ENCODE peak calls at places on chromosomes 12 and 14, in eight cellular contexts. I is T47D, O is ACHN, A is HEK293T, S is occipital lobe, U is fibroblast of mammary gland, N is fibroblast of lung, F is OCI-LY7. C is an unnamed sample.

GRCh38 chr12:119444462-119445044 is 110.0 kb downstream of the CCDC60 start:
- DNase-seq in I (peak; percentile 80), O (peak; percentile 84), A (peak; percentile 77), S (no peak), U (peak; percentile 43), N (peak; percentile 27), F (peak; percentile 57), C (peak; percentile 40)

GRCh38 chr12:115205755-115206308 is 521.9 kb upstream of the TBX3 start:
- DNase-seq in I (no peak), O (no peak), A (no peak), S (no peak), U (no peak), N (no peak), F (no peak), C (no peak)

GRCh38 chr12:94267907-94268575 is 119.7 kb downstream of the PLXNC1 start:
- DNase-seq in I (no peak), O (no peak), A (no peak), S (no peak), U (peak; percentile 23), N (no peak), F (no peak), C (no peak)

GRCh38 chr12:27293463-27293862 is 39.2 kb upstream of the BMAL2 start:
- DNase-seq in I (no peak), O (no peak), A (no peak), S (no peak), U (peak; percentile 20), N (peak; percentile 68), F (no peak), C (no peak)

GRCh38 chr12:81859521-81859920 is 100.4 kb upstream of the PPFIA2 start:
- DNase-seq in I (peak; percentile 15), O (no peak), A (no peak), S (no peak), U (no peak), N (peak; percentile 13), F (no peak), C (no peak)

GRCh38 chr14:68144051-68144681 is 324.6 kb downstream of the RAD51B start:
- DNase-seq in I (peak; percentile 85), O (no peak), A (no peak), S (no peak), U (peak; percentile 93), N (peak; percentile 66), F (no peak), C (no peak)

GRCh38 chr12:79274571-79275064 is 410.0 kb downstream of the SYT1 start:
- DNase-seq in I (no peak), O (no peak), A (no peak), S (no peak), U (peak; percentile 28), N (peak; percentile 9), F (no peak), C (no peak)

GRCh38 chr14:72906316-72906715 is 12.4 kb upstream of the DPF3 start:
- DNase-seq in I (no peak), O (peak; percentile 95), A (no peak), S (no peak), U (peak; percentile 69), N (peak; percentile 95), F (no peak), C (no peak)

GRCh38 chr12:31406345-31406744 is 80.4 kb upstream of the SINHCAF start:
- DNase-seq in I (no peak), O (no peak), A (no peak), S (no peak), U (no peak), N (no peak), F (peak; percentile 88), C (no peak)

GRCh38 chr14:70709726-70710382 is 68.1 kb downstream of the TTC9 start:
- DNase-seq in I (no peak), O (no peak), A (no peak), S (no peak), U (no peak), N (no peak), F (no peak), C (no peak)

GRCh38 chr14:23481362-23481970 is 12.0 kb downstream of the NGDN start:
- DNase-seq in I (peak; percentile 38), O (peak; percentile 36), A (no peak), S (no peak), U (peak; percentile 27), N (peak; percentile 17), F (no peak), C (no peak)

GRCh38 chr14:77116194-77116817 is 18.2 kb downstream of the CIPC start:
- DNase-seq in I (no peak), O (no peak), A (no peak), S (no peak), U (no peak), N (no peak), F (no peak), C (no peak)

GRCh38 chr14:21868442-21869046 is 194.9 kb upstream of the OR4E1 start:
- DNase-seq in I (peak; percentile 65), O (peak; percentile 62), A (peak; percentile 68), S (peak; percentile 23), U (peak; percentile 42), N (no peak), F (peak; percentile 69), C (peak; percentile 80)

GRCh38 chr12:111775205-111776193 is 8.8 kb downstream of the ALDH2 start:
- DNase-seq in I (peak; percentile 68), O (no peak), A (no peak), S (no peak), U (peak; percentile 84), N (peak; percentile 76), F (peak; percentile 80), C (peak; percentile 25)

GRCh38 chr14:105399441-105399775 is 1.1 kb downstream of the TEX22 start:
- DNase-seq in I (no peak), O (no peak), A (no peak), S (no peak), U (no peak), N (no peak), F (no peak), C (no peak)

GRCh38 chr12:1662761-1663439 is 28.0 kb upstream of the ADIPOR2 start:
- DNase-seq in I (no peak), O (no peak), A (peak; percentile 37), S (no peak), U (peak; percentile 28), N (peak; percentile 22), F (no peak), C (no peak)

GRCh38 chr12:52946797-52947547 is 1.9 kb upstream of the KRT18 start:
- DNase-seq in I (peak; percentile 94), O (no peak), A (no peak), S (no peak), U (no peak), N (peak; percentile 61), F (no peak), C (no peak)

GRCh38 chr14:28966416-28967233 is 200.0 kb downstream of the FOXG1 start:
- DNase-seq in I (no peak), O (no peak), A (no peak), S (no peak), U (no peak), N (no peak), F (no peak), C (no peak)

GRCh38 chr12:114888458-114888857 is 204.5 kb upstream of the TBX3 start:
- DNase-seq in I (no peak), O (no peak), A (no peak), S (no peak), U (peak; percentile 73), N (peak; percentile 41), F (no peak), C (no peak)

GRCh38 chr12:101172316-101172715 is 37.7 kb downstream of the SLC5A8 start:
- DNase-seq in I (no peak), O (peak; percentile 48), A (peak; percentile 36), S (no peak), U (peak; percentile 43), N (peak; percentile 3), F (peak; percentile 3), C (no peak)

GRCh38 chr14:59507063-59507751 is 22.9 kb downstream of the JKAMP start:
- DNase-seq in I (peak; percentile 75), O (peak; percentile 60), A (peak; percentile 74), S (peak; percentile 15), U (peak; percentile 49), N (peak; percentile 30), F (peak; percentile 52), C (peak; percentile 52)

GRCh38 chr12:6343518-6343917 is 1.6 kb upstream of the TNFRSF1A start:
- DNase-seq in I (no peak), O (no peak), A (no peak), S (no peak), U (no peak), N (no peak), F (no peak), C (no peak)

GRCh38 chr14:104870368-104871144 is 5.5 kb downstream of the CEP170B start:
- DNase-seq in I (no peak), O (no peak), A (peak; percentile 60), S (no peak), U (no peak), N (no peak), F (peak; percentile 27), C (peak; percentile 69)

GRCh38 chr12:42516573-42516972 is 73.0 kb downstream of the PRICKLE1 start:
- DNase-seq in I (no peak), O (no peak), A (no peak), S (no peak), U (no peak), N (no peak), F (no peak), C (no peak)

GRCh38 chr12:4763549-4763948 is 43.3 kb downstream of the GALNT8 start:
- DNase-seq in I (no peak), O (no peak), A (peak; percentile 13), S (no peak), U (peak; percentile 37), N (no peak), F (no peak), C (no peak)

GRCh38 chr14:103015426-103015825 is 41.9 kb downstream of the CDC42BPB start:
- DNase-seq in I (no peak), O (no peak), A (no peak), S (no peak), U (no peak), N (no peak), F (no peak), C (no peak)

GRCh38 chr12:54397157-54397556 is 12.6 kb upstream of the ZNF385A start:
- DNase-seq in I (no peak), O (no peak), A (no peak), S (no peak), U (no peak), N (no peak), F (no peak), C (no peak)

GRCh38 chr12:57852620-57853509 is 6.3 kb upstream of the CTDSP2 start:
- DNase-seq in I (no peak), O (no peak), A (no peak), S (no peak), U (no peak), N (no peak), F (no peak), C (no peak)

GRCh38 chr12:46442239-46442638 is 69.7 kb upstream of the SLC38A2 start:
- DNase-seq in I (no peak), O (peak; percentile 31), A (no peak), S (no peak), U (peak; percentile 80), N (peak; percentile 68), F (no peak), C (no peak)

GRCh38 chr12:81942588-81942987 is 183.4 kb upstream of the PPFIA2 start:
- DNase-seq in I (no peak), O (no peak), A (no peak), S (no peak), U (no peak), N (no peak), F (no peak), C (no peak)

GRCh38 chr12:111759276-111759675 is 7.5 kb upstream of the ALDH2 start:
- DNase-seq in I (no peak), O (no peak), A (no peak), S (no peak), U (no peak), N (no peak), F (no peak), C (no peak)

GRCh38 chr12:95943231-95943842 is at the start of gene AMDHD1:
- DNase-seq in I (peak; percentile 48), O (peak; percentile 79), A (peak; percentile 75), S (no peak), U (peak; percentile 36), N (peak; percentile 61), F (peak; percentile 80), C (peak; percentile 62)

GRCh38 chr14:94532462-94532861 is 23.2 kb upstream of the SERPINA12 start:
- DNase-seq in I (no peak), O (no peak), A (no peak), S (no peak), U (peak; percentile 52), N (peak; percentile 45), F (no peak), C (no peak)

GRCh38 chr12:53190108-53190729 is 9.5 kb upstream of the CSAD start:
- DNase-seq in I (peak; percentile 70), O (peak; percentile 78), A (peak; percentile 73), S (no peak), U (peak; percentile 70), N (peak; percentile 65), F (peak; percentile 57), C (peak; percentile 45)